ENCODE peak calls at places on chromosomes 1 and 21, in six cellular contexts. One of them, this sample, is unnamed.

GRCh38 chr1:67285780-67286488 is 21.7 kb upstream of the IL12RB2 start:
- DNase-seq in IMR-90: no peak
- DNase-seq in mesenchymal stem cell: no peak
- DNase-seq in H1: no peak
- DNase-seq in neuronal stem cell: no peak
- DNase-seq in mesendoderm: no peak
- DNase-seq in this sample: no peak

GRCh38 chr1:186154651-186155050 is 220.4 kb downstream of the TPR start:
- DNase-seq in IMR-90: no peak
- DNase-seq in mesenchymal stem cell: no peak
- DNase-seq in H1: no peak
- DNase-seq in neuronal stem cell: no peak
- DNase-seq in mesendoderm: no peak
- DNase-seq in this sample: peak; percentile 78

GRCh38 chr1:2480236-2480985 is 4.3 kb downstream of the PLCH2 start:
- DNase-seq in IMR-90: no peak
- DNase-seq in mesenchymal stem cell: no peak
- DNase-seq in H1: no peak
- DNase-seq in neuronal stem cell: no peak
- DNase-seq in mesendoderm: no peak
- DNase-seq in this sample: no peak

GRCh38 chr1:53572061-53572801 is 113.0 kb downstream of the DMRTB1 start:
- DNase-seq in IMR-90: peak; percentile 73
- DNase-seq in mesenchymal stem cell: peak; percentile 78
- DNase-seq in H1: no peak
- DNase-seq in neuronal stem cell: no peak
- DNase-seq in mesendoderm: peak; percentile 64
- DNase-seq in this sample: no peak

GRCh38 chr1:21666572-21667320 is 2.4 kb downstream of the RAP1GAP start:
- DNase-seq in IMR-90: no peak
- DNase-seq in mesenchymal stem cell: no peak
- DNase-seq in H1: no peak
- DNase-seq in neuronal stem cell: no peak
- DNase-seq in mesendoderm: no peak
- DNase-seq in this sample: no peak

GRCh38 chr1:86866665-86867064 is 47.3 kb downstream of the SELENOF start:
- DNase-seq in IMR-90: peak; percentile 87
- DNase-seq in mesenchymal stem cell: peak; percentile 73
- DNase-seq in H1: no peak
- DNase-seq in neuronal stem cell: no peak
- DNase-seq in mesendoderm: no peak
- DNase-seq in this sample: no peak

GRCh38 chr1:224528900-224529299 is 87.2 kb upstream of the CNIH3 start:
- DNase-seq in IMR-90: peak; percentile 89
- DNase-seq in mesenchymal stem cell: peak; percentile 83
- DNase-seq in H1: no peak
- DNase-seq in neuronal stem cell: no peak
- DNase-seq in mesendoderm: peak; percentile 55
- DNase-seq in this sample: no peak

GRCh38 chr1:3369437-3370076 is 84.9 kb upstream of the ARHGEF16 start:
- DNase-seq in IMR-90: peak; percentile 78
- DNase-seq in mesenchymal stem cell: peak; percentile 2
- DNase-seq in H1: no peak
- DNase-seq in neuronal stem cell: no peak
- DNase-seq in mesendoderm: no peak
- DNase-seq in this sample: no peak

GRCh38 chr1:112735752-112736151 is 20.6 kb upstream of the PPM1J start:
- DNase-seq in IMR-90: peak; percentile 94
- DNase-seq in mesenchymal stem cell: peak; percentile 88
- DNase-seq in H1: no peak
- DNase-seq in neuronal stem cell: no peak
- DNase-seq in mesendoderm: no peak
- DNase-seq in this sample: peak; percentile 82

GRCh38 chr1:247936415-247936814 is 11.7 kb downstream of the OR2AJ1 start:
- DNase-seq in IMR-90: no peak
- DNase-seq in mesenchymal stem cell: no peak
- DNase-seq in H1: no peak
- DNase-seq in neuronal stem cell: no peak
- DNase-seq in mesendoderm: no peak
- DNase-seq in this sample: no peak

GRCh38 chr1:115726161-115726560 is 42.4 kb downstream of the CASQ2 start:
- DNase-seq in IMR-90: no peak
- DNase-seq in mesenchymal stem cell: peak; percentile 52
- DNase-seq in H1: no peak
- DNase-seq in neuronal stem cell: no peak
- DNase-seq in mesendoderm: no peak
- DNase-seq in this sample: no peak

GRCh38 chr21:15264084-15264483 is 199.3 kb upstream of the NRIP1 start:
- DNase-seq in IMR-90: no peak
- DNase-seq in mesenchymal stem cell: no peak
- DNase-seq in H1: no peak
- DNase-seq in neuronal stem cell: no peak
- DNase-seq in mesendoderm: no peak
- DNase-seq in this sample: no peak

GRCh38 chr1:183493540-183494245 is 21.4 kb downstream of the SMG7 start:
- DNase-seq in IMR-90: no peak
- DNase-seq in mesenchymal stem cell: peak; percentile 19
- DNase-seq in H1: no peak
- DNase-seq in neuronal stem cell: no peak
- DNase-seq in mesendoderm: no peak
- DNase-seq in this sample: peak; percentile 88

GRCh38 chr1:217647791-217648190 is 16.6 kb downstream of the SPATA17 start:
- DNase-seq in IMR-90: no peak
- DNase-seq in mesenchymal stem cell: no peak
- DNase-seq in H1: no peak
- DNase-seq in neuronal stem cell: no peak
- DNase-seq in mesendoderm: no peak
- DNase-seq in this sample: peak; percentile 14

GRCh38 chr1:215453440-215453839 is 113.7 kb upstream of the KCTD3 start:
- DNase-seq in IMR-90: no peak
- DNase-seq in mesenchymal stem cell: no peak
- DNase-seq in H1: no peak
- DNase-seq in neuronal stem cell: no peak
- DNase-seq in mesendoderm: no peak
- DNase-seq in this sample: no peak

DNA sequence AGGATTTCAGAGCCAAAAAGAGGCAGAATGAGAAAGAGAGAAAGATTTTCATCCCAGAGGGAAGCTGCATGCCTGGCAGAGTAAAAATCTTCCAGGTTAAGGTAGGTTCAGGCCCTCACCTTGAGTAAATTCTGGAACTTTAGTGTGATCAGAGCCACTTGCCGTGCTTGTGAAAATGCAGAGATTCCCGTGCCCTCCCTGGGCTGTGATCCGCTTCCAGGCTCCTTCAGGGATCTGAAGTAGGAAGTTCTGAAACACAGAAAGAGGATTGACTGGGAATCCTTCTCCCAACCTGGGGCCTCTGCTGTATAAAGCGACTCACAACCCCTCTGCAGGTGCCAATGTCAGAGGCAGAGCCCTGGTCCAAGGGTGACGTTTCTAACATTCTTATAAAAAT is 26.6 kb downstream of the NUAK2 start:
- DNase-seq in IMR-90: peak; percentile 41
- DNase-seq in mesenchymal stem cell: no peak
- DNase-seq in H1: no peak
- DNase-seq in neuronal stem cell: no peak
- DNase-seq in mesendoderm: peak; percentile 66
- DNase-seq in this sample: peak; percentile 60
- H3K4ac ChIP-seq in IMR-90: peak overlapping the region; percentile 99
- H3K4ac ChIP-seq in mesenchymal stem cell: peak overlapping the region; percentile 77
- H3K4ac ChIP-seq in H1: peak overlapping the region; percentile 39
- H3K4ac ChIP-seq in neuronal stem cell: no peak overlapping the region
- H3K4ac ChIP-seq in mesendoderm: peak overlapping the region; percentile 88
- H3K4ac ChIP-seq in this sample: peak overlapping the region; percentile 97

GRCh38 chr1:206105612-206106011 is 11.6 kb downstream of the AVPR1B start:
- DNase-seq in IMR-90: no peak
- DNase-seq in mesenchymal stem cell: no peak
- DNase-seq in H1: no peak
- DNase-seq in neuronal stem cell: no peak
- DNase-seq in mesendoderm: no peak
- DNase-seq in this sample: no peak
- H3K9ac ChIP-seq in IMR-90: no peak overlapping the region
- H3K9ac ChIP-seq in mesenchymal stem cell: no peak overlapping the region
- H3K9ac ChIP-seq in H1: no peak overlapping the region
- H3K9ac ChIP-seq in neuronal stem cell: no peak overlapping the region
- H3K9ac ChIP-seq in mesendoderm: no peak overlapping the region
- H3K9ac ChIP-seq in this sample: no peak overlapping the region

DNA sequence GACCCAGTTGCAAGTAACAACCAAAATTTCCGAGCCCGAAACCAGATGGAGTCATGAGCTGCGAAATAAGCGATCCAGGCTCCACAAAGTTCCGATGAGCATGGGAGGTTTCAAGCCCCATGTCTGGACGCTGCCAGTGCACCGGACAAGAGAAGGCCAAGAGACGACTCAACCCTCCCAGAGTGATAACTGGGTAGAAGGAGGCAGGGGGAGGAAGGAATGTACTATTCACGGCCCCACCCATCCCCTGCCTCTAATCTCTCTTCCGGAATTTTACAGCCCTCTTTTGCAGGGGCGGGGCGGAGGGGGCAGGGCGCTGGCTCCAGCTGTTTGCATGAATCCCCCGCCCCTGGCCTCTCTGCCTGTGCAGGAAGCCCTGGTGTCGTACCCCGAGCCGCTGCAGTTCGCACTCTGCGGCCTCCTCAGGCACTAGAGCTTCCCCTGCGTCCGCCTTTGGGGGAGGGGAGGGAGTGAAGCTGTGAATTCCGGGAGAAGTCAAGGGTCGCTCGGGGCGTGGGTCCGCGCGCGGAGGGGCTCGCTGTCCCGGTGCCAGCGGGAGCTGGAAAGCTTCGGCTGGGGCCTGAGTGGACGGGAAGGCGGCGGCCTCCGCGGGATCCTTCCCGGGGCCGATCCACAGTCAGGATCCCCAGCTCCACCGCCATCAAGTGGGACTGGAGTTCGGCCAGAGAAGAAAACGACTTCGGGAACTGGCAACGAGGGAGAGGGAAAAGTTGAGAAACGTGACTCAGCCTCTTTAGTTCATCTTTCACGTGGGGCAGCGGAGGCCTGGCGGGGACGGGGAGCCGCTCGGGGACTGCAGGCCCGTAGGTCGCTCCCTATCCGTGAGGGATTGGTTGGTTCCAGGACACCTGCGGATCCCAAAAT is 6.3 kb upstream of the PTP4A2 start:
- DNase-seq in IMR-90: peak; percentile 87
- DNase-seq in mesenchymal stem cell: peak; percentile 95
- DNase-seq in H1: peak; percentile 82
- DNase-seq in neuronal stem cell: peak; percentile 78
- DNase-seq in mesendoderm: peak; percentile 99
- DNase-seq in this sample: peak; percentile 76
- H3K4ac ChIP-seq in IMR-90: peak overlapping the region; percentile 93
- H3K4ac ChIP-seq in mesenchymal stem cell: peak overlapping the region; percentile 34
- H3K4ac ChIP-seq in H1: peak overlapping the region; percentile 44
- H3K4ac ChIP-seq in neuronal stem cell: no peak overlapping the region
- H3K4ac ChIP-seq in mesendoderm: peak overlapping the region; percentile 88
- H3K4ac ChIP-seq in this sample: peak overlapping the region; percentile 42

DNA sequence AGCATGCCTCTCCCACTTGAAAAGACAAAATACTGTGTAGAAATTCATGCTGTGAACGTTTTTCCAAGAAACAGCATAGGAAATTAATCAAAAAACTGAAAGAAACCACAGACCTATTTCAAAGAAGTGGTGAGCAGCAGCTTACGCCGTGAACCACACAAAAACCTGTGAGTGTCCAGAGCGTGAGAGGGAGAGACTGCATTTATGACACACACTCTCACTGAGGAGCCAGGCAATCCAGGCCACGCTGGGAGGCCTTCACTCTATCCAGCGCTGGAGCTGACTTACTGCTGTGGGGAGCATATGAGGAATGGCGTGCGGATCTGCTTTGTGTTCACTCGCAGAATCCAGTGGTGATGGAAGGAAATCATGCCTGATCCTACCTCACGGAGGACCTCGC is 12.7 kb downstream of the ADAMTS1 start:
- DNase-seq in IMR-90: no peak
- DNase-seq in mesenchymal stem cell: no peak
- DNase-seq in H1: no peak
- DNase-seq in neuronal stem cell: no peak
- DNase-seq in mesendoderm: no peak
- DNase-seq in this sample: no peak
- H3K9ac ChIP-seq in IMR-90: no peak overlapping the region
- H3K9ac ChIP-seq in mesenchymal stem cell: no peak overlapping the region
- H3K9ac ChIP-seq in H1: no peak overlapping the region
- H3K9ac ChIP-seq in neuronal stem cell: no peak overlapping the region
- H3K9ac ChIP-seq in mesendoderm: no peak overlapping the region
- H3K9ac ChIP-seq in this sample: no peak overlapping the region

GRCh38 chr1:64744492-64745180 is at the start of gene RAVER2:
- DNase-seq in IMR-90: peak; percentile 49
- DNase-seq in mesenchymal stem cell: peak; percentile 75
- DNase-seq in H1: no peak
- DNase-seq in neuronal stem cell: peak; percentile 78
- DNase-seq in mesendoderm: peak; percentile 86
- DNase-seq in this sample: no peak
- H3K4ac ChIP-seq in IMR-90: no peak within 1 kb of the TSS
- H3K4ac ChIP-seq in mesenchymal stem cell: peak within 1 kb of the TSS; percentile 75
- H3K4ac ChIP-seq in H1: no peak within 1 kb of the TSS
- H3K4ac ChIP-seq in neuronal stem cell: no peak within 1 kb of the TSS
- H3K4ac ChIP-seq in mesendoderm: peak within 1 kb of the TSS; percentile 5
- H3K4ac ChIP-seq in this sample: no peak within 1 kb of the TSS

DNA sequence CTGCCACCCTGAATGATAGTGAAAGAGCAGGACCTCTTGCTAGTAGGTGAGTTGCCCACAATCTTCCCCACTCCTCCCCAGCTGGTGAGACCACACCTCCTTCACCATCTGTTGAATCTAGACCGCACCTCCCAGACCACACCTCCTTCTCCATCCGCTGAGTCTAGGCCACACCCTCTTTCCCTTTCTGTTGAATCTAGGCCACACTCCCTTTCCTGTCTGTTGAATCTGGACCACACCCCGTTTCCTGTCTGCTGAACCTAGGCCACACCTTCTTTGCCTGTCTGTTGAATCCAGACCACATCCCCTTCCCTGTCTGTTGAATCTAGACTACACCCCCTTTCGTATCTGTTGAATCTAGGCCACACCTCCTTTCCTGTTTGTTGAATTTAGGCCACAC is 116.5 kb downstream of the DAB1 start:
- DNase-seq in IMR-90: no peak
- DNase-seq in mesenchymal stem cell: no peak
- DNase-seq in H1: no peak
- DNase-seq in neuronal stem cell: no peak
- DNase-seq in mesendoderm: peak; percentile 94
- DNase-seq in this sample: no peak
- H3K9ac ChIP-seq in IMR-90: no peak overlapping the region
- H3K9ac ChIP-seq in mesenchymal stem cell: no peak overlapping the region
- H3K9ac ChIP-seq in H1: no peak overlapping the region
- H3K9ac ChIP-seq in neuronal stem cell: no peak overlapping the region
- H3K9ac ChIP-seq in mesendoderm: no peak overlapping the region
- H3K9ac ChIP-seq in this sample: no peak overlapping the region